ENCODE peak calls at places on chromosomes 2 and 18, in five cellular contexts. R is GM12892, A is GM20000, C is HuH-7, F is H54. K is an unnamed sample.

GRCh38 chr2:120477198-120477597 is 131.3 kb downstream of the INHBB start:
- DNase-seq in R (no peak), A (no peak), C (no peak), F (no peak), K (no peak)

GRCh38 chr2:72144746-72145657 is 2.7 kb downstream of the CYP26B1 start:
- DNase-seq in R (no peak), A (peak), C (peak), F (peak), K (no peak)

GRCh38 chr18:13611058-13611615 is 115.2 kb downstream of the FAM210A start:
- DNase-seq in R (no peak), A (peak), C (no peak), F (no peak), K (no peak)

GRCh38 chr2:83516503-83516902 is 942.6 kb downstream of the SUCLG1 start:
- DNase-seq in R (no peak), A (no peak), C (peak), F (no peak), K (no peak)

GRCh38 chr18:55376387-55376786 is 211.6 kb downstream of the TCF4 start:
- DNase-seq in R (no peak), A (peak), C (no peak), F (no peak), K (no peak)

GRCh38 chr18:68445668-68446426 is 269.1 kb downstream of the TMX3 start:
- DNase-seq in R (no peak), A (no peak), C (no peak), F (no peak), K (no peak)

GRCh38 chr2:3447789-3448317 is 68.4 kb downstream of the TRAPPC12 start:
- DNase-seq in R (no peak), A (no peak), C (no peak), F (no peak), K (no peak)

GRCh38 chr2:232890896-232891601 is 21.0 kb downstream of the SNORC start:
- DNase-seq in R (peak), A (no peak), C (no peak), F (no peak), K (peak)

GRCh38 chr2:47490406-47490805 is 87.5 kb downstream of the MSH2 start:
- DNase-seq in R (no peak), A (no peak), C (no peak), F (no peak), K (no peak)

GRCh38 chr2:120842456-120843439 is 107.1 kb downstream of the GLI2 start:
- DNase-seq in R (no peak), A (no peak), C (no peak), F (no peak), K (peak)

K was measured in chondrocyte.